ENCODE peak calls at places on chromosomes 7 and 10, in five cellular contexts. I is CD4-positive, alpha-beta memory T cell; D is stimulated activated CD8-positive, alpha-beta memory T cell treated with anti-CD3 and anti-CD28 coated beads, Interleukin-7, amount 100 ng/mL, for 24 hours; S is NCI-H460; U is AG09309. N is an unnamed sample.

GRCh38 chr10:78414380-78414779 is 380.7 kb downstream of the RPS24 start:
- DNase-seq in I (no peak), D (no peak), S (no peak), U (no peak), N (no peak)

GRCh38 chr10:49768329-49768728 is 6.2 kb upstream of the OGDHL start:
- DNase-seq in I (no peak), D (no peak), S (no peak), U (no peak), N (no peak)

GRCh38 chr7:23107781-23108180 is 2.2 kb downstream of the KLHL7 start:
- DNase-seq in I (no peak), D (no peak), S (no peak), U (no peak), N (no peak)

GRCh38 chr10:75788394-75789205 is 357.2 kb downstream of the LRMDA start:
- DNase-seq in I (no peak), D (no peak), S (no peak), U (no peak), N (no peak)

GRCh38 chr10:6342091-6342490 is 139.4 kb downstream of the PFKFB3 start:
- DNase-seq in I (no peak), D (no peak), S (no peak), U (no peak), N (no peak)

GRCh38 chr7:74174606-74175082 is 488 bp downstream of the EIF4H start:
- DNase-seq in I (peak; percentile 58), D (peak; percentile 5), S (no peak), U (peak; percentile 4), N (no peak)

GRCh38 chr10:22648547-22648961 is 65.8 kb downstream of the PIP4K2A start:
- DNase-seq in I (no peak), D (no peak), S (no peak), U (peak; percentile 64), N (no peak)

GRCh38 chr10:125868372-125868975 is 12.6 kb downstream of the DHX32 start:
- DNase-seq in I (no peak), D (no peak), S (peak; percentile 43), U (peak; percentile 13), N (peak; percentile 10)

GRCh38 chr10:127408115-127408710 is 140.9 kb upstream of the NPS start:
- DNase-seq in I (no peak), D (no peak), S (no peak), U (no peak), N (no peak)

GRCh38 chr10:18368681-18369080 is 228.5 kb downstream of the CACNB2 start:
- DNase-seq in I (no peak), D (no peak), S (no peak), U (no peak), N (no peak)

GRCh38 chr10:49594594-49594993 is 15.5 kb upstream of the SLC18A3 start:
- DNase-seq in I (no peak), D (no peak), S (peak; percentile 67), U (no peak), N (peak; percentile 9)

GRCh38 chr10:76036410-76036940 is 605.1 kb downstream of the LRMDA start:
- DNase-seq in I (no peak), D (peak; percentile 6), S (peak; percentile 48), U (peak; percentile 14), N (peak; percentile 3)

GRCh38 chr7:157704365-157704764 is 367.6 kb downstream of the DNAJB6 start:
- DNase-seq in I (no peak), D (no peak), S (no peak), U (no peak), N (no peak)

GRCh38 chr7:73446716-73447115 is 13.1 kb downstream of the FZD9 start:
- DNase-seq in I (no peak), D (no peak), S (no peak), U (no peak), N (no peak)

GRCh38 chr10:131109746-131110145 is 201.8 kb downstream of the TCERG1L start:
- DNase-seq in I (no peak), D (no peak), S (no peak), U (no peak), N (no peak)

GRCh38 chr10:110300486-110300986 is 4.2 kb downstream of the SMNDC1 start:
- DNase-seq in I (no peak), D (no peak), S (no peak), U (no peak), N (no peak)

GRCh38 chr7:5997210-5997808 is 11.5 kb downstream of the PMS2 start:
- DNase-seq in I (no peak), D (no peak), S (peak; percentile 67), U (no peak), N (peak; percentile 47)

N was measured in immature natural killer cell.